ENCODE peak calls at places on chromosome 3, in nine cellular contexts. Q, W, O, V, S, K, P, G and F are unnamed samples.

GRCh38 chr3:27847697-27848096 is 125.6 kb upstream of the EOMES start:
- DNase-seq in Q (no peak), W (no peak), O (no peak), V (no peak), S (no peak), K (no peak), P (no peak), G (no peak), F (no peak)

GRCh38 chr3:30435950-30436349 is 170.5 kb upstream of the TGFBR2 start:
- DNase-seq in Q (no peak), W (no peak), O (no peak), V (no peak), S (no peak), K (no peak), P (no peak), G (no peak), F (no peak)

GRCh38 chr3:141998674-141999290 is 122.3 kb downstream of the ATP1B3 start:
- DNase-seq in Q (no peak), W (no peak), O (no peak), V (no peak), S (no peak), K (peak), P (no peak), G (peak), F (no peak)

GRCh38 chr3:150022406-150023238 is 51.9 kb upstream of the PFN2 start:
- DNase-seq in Q (no peak), W (no peak), O (no peak), V (no peak), S (peak), K (peak), P (peak), G (no peak), F (no peak)

GRCh38 chr3:72692959-72693518 is 155.2 kb downstream of the SHQ1 start:
- DNase-seq in Q (no peak), W (no peak), O (no peak), V (no peak), S (no peak), K (no peak), P (no peak), G (no peak), F (no peak)

GRCh38 chr3:164250923-164251322 is 827.4 kb downstream of the SI start:
- DNase-seq in Q (no peak), W (no peak), O (no peak), V (no peak), S (no peak), K (no peak), P (no peak), G (no peak), F (no peak)

GRCh38 chr3:114313426-114313825 is 19.6 kb downstream of the TIGIT start:
- DNase-seq in Q (no peak), W (no peak), O (no peak), V (no peak), S (no peak), K (no peak), P (no peak), G (no peak), F (no peak)

GRCh38 chr3:17678116-17678741 is 64.2 kb downstream of the TBC1D5 start:
- DNase-seq in Q (no peak), W (peak), O (no peak), V (no peak), S (no peak), K (peak), P (no peak), G (peak), F (no peak)

GRCh38 chr3:106514431-106514830 is 645.6 kb upstream of the CBLB start:
- DNase-seq in Q (no peak), W (no peak), O (no peak), V (no peak), S (no peak), K (no peak), P (no peak), G (no peak), F (no peak)

GRCh38 chr3:11643212-11644087 is at the start of gene VGLL4:
- DNase-seq in Q (peak), W (peak), O (peak), V (peak), S (peak), K (peak), P (no peak), G (peak), F (peak)

GRCh38 chr3:180802837-180803236 is 109.6 kb upstream of the FXR1 start:
- DNase-seq in Q (no peak), W (no peak), O (no peak), V (no peak), S (no peak), K (peak), P (no peak), G (peak), F (no peak)

GRCh38 chr3:195558602-195559001 is 15.5 kb upstream of the PPP1R2 start:
- DNase-seq in Q (no peak), W (peak), O (no peak), V (no peak), S (no peak), K (peak), P (no peak), G (peak), F (peak)

GRCh38 chr3:64740232-64740631 is 52.4 kb upstream of the ADAMTS9 start:
- DNase-seq in Q (no peak), W (no peak), O (no peak), V (peak), S (no peak), K (peak), P (no peak), G (peak), F (no peak)

GRCh38 chr3:58667704-58668103 is 1.1 kb upstream of the FAM3D start:
- DNase-seq in Q (no peak), W (no peak), O (no peak), V (no peak), S (no peak), K (no peak), P (no peak), G (no peak), F (no peak)

GRCh38 chr3:41418961-41419691 is 219.8 kb downstream of the CTNNB1 start:
- DNase-seq in Q (no peak), W (no peak), O (peak), V (no peak), S (no peak), K (peak), P (no peak), G (peak), F (no peak)

GRCh38 chr3:132351222-132351806 is 34.1 kb downstream of the ACP3 start:
- DNase-seq in Q (no peak), W (no peak), O (no peak), V (no peak), S (no peak), K (no peak), P (no peak), G (no peak), F (no peak)

GRCh38 chr3:179542375-179542774 is 20.4 kb upstream of the ACTL6A start:
- DNase-seq in Q (no peak), W (no peak), O (no peak), V (no peak), S (no peak), K (no peak), P (no peak), G (no peak), F (no peak)

GRCh38 chr3:23406576-23406975 is 203.4 kb downstream of the UBE2E2 start:
- DNase-seq in Q (no peak), W (no peak), O (no peak), V (no peak), S (no peak), K (no peak), P (no peak), G (peak), F (no peak)

GRCh38 chr3:46070458-46071136 is 43.3 kb upstream of the XCR1 start:
- DNase-seq in Q (no peak), W (no peak), O (no peak), V (no peak), S (no peak), K (no peak), P (no peak), G (no peak), F (no peak)

GRCh38 chr3:185029071-185029470 is 123.8 kb downstream of the C3orf70 start:
- DNase-seq in Q (no peak), W (no peak), O (no peak), V (no peak), S (no peak), K (no peak), P (no peak), G (no peak), F (no peak)

GRCh38 chr3:194344012-194344411 is 7.1 kb downstream of the CPN2 start:
- DNase-seq in Q (peak), W (no peak), O (no peak), V (peak), S (peak), K (peak), P (no peak), G (peak), F (no peak)

GRCh38 chr3:50444213-50444612 is 59.2 kb downstream of the CACNA2D2 start:
- DNase-seq in Q (no peak), W (no peak), O (no peak), V (no peak), S (no peak), K (no peak), P (no peak), G (peak), F (no peak)

GRCh38 chr3:177724020-177724638 is 526.8 kb upstream of the TBL1XR1 start:
- DNase-seq in Q (peak), W (no peak), O (no peak), V (peak), S (no peak), K (no peak), P (no peak), G (peak), F (no peak)

GRCh38 chr3:48585411-48585810 is 9.7 kb downstream of the COL7A1 start:
- DNase-seq in Q (no peak), W (no peak), O (no peak), V (no peak), S (no peak), K (no peak), P (no peak), G (no peak), F (no peak)

GRCh38 chr3:151011427-151011826 is 38.9 kb upstream of the CLRN1 start:
- DNase-seq in Q (no peak), W (peak), O (no peak), V (no peak), S (no peak), K (peak), P (no peak), G (peak), F (no peak)

GRCh38 chr3:127476936-127477335 is 113.6 kb downstream of the TPRA1 start:
- DNase-seq in Q (no peak), W (no peak), O (no peak), V (no peak), S (no peak), K (no peak), P (no peak), G (no peak), F (no peak)

GRCh38 chr3:127472506-127472905 is 118.0 kb downstream of the TPRA1 start:
- DNase-seq in Q (no peak), W (no peak), O (no peak), V (no peak), S (no peak), K (no peak), P (no peak), G (no peak), F (no peak)

GRCh38 chr3:127475364-127475763 is 115.2 kb downstream of the TPRA1 start:
- DNase-seq in Q (no peak), W (no peak), O (no peak), V (no peak), S (no peak), K (no peak), P (no peak), G (no peak), F (no peak)

GRCh38 chr3:127475975-127476374 is 114.6 kb downstream of the TPRA1 start:
- DNase-seq in Q (no peak), W (no peak), O (no peak), V (no peak), S (peak), K (no peak), P (no peak), G (no peak), F (no peak)

DNA sequence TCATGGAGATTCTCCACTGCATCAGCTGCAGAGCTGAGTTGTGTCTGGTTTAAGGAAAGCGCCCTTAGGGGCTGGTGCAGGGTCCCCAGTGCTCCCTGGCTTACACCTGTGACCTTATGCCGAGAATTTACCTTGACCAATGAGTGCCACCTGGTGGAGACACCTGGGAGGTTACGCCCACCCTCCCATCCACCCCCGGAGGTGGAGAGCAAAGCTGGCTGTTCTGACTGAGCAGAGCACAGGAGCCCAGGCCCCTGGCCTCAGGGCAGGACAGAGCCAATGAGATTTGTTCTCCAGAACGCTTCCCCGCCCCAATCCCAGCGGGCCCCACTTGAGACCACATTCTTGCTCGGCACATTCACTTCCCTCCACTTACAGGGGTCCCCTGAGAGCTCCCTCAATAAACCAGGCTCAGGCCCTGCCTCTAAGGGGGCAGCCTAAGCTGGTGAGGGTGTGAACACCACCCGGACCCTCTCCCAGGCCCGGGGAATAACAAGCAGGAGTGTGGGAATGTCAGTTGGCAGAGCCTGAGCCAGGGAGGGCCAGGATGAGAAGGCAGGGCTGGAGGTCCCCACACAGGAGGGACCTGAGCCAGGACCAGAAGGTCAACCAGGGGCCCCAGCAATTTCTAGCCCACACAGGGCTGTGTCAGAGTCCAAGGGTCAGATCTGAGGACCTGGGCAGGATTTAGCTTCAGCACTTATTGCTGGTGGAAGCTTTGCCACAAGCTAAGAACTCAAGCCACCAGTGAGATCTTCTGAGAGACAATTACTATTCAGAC is 117.1 kb downstream of the TPRA1 start:
- DNase-seq in Q (no peak), W (no peak), O (no peak), V (no peak), S (peak), K (no peak), P (no peak), G (no peak), F (no peak)
- TF ChIP-seq CTCF in Q (no peak), W (no peak), O (no peak), V (no peak), S (peak), K (no peak), P (peak), G (peak), F (peak)

GRCh38 chr3:52001443-52001974 is 5.8 kb upstream of the RPL29 start:
- DNase-seq in Q (peak), W (no peak), O (no peak), V (peak), S (peak), K (peak), P (no peak), G (peak), F (no peak)
- H3K4me3 ChIP-seq in Q (no peak), W (no peak), O (no peak), V (no peak), S (no peak), K (no peak), P (no peak), G (no peak), F (no peak)

GRCh38 chr3:157501863-157502262 is 1.4 kb downstream of the VEPH1 start:
- DNase-seq in Q (no peak), W (no peak), O (no peak), V (no peak), S (no peak), K (no peak), P (no peak), G (no peak), F (no peak)

GRCh38 chr3:157500232-157500631 is 3.0 kb downstream of the VEPH1 start:
- DNase-seq in Q (no peak), W (no peak), O (no peak), V (no peak), S (no peak), K (no peak), P (no peak), G (no peak), F (no peak)

GRCh38 chr3:157495846-157496245 is 7.4 kb downstream of the VEPH1 start:
- DNase-seq in Q (no peak), W (no peak), O (no peak), V (no peak), S (no peak), K (no peak), P (no peak), G (no peak), F (no peak)

GRCh38 chr3:157498374-157498773 is 4.8 kb downstream of the VEPH1 start:
- DNase-seq in Q (no peak), W (no peak), O (no peak), V (no peak), S (no peak), K (no peak), P (no peak), G (no peak), F (no peak)

DNA sequence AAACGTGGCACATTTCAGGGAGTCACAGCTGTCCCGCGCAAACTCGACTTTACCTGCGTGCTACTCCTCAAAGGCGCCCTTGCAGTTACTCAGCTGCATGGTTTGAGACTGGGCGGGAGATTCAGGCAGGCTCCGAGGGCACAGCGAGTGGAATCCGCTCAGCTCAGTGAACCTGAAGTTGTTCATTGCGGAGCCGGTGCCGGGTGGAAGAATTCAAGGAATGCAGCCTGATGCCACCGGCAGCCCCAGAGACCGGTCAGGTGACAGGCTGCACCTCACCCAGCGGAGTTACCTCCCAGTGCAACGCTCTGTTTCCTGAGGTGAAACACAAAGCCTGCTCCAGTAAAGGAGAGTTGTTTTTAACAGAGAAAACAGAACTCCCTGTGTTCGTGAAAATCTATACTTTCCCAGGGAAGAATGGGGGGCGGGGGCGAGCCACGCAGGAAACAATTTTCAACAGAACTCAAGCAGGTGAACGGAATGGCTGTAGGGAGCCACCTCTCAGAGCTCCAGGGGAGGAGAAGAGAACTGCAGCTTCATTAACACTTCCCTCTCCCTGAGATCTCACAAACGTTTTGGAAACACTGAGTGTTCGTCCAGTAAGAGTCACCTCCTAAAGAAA is 3.8 kb downstream of the VEPH1 start:
- DNase-seq in Q (no peak), W (no peak), O (no peak), V (peak), S (no peak), K (no peak), P (no peak), G (peak), F (no peak)
- TF ChIP-seq CTCF in Q (peak), W (no peak), O (peak), V (no peak), S (no peak), K (no peak), P (no peak), G (no peak), F (no peak)

GRCh38 chr3:160778480-160778879 is 22.4 kb downstream of the PPM1L start:
- DNase-seq in Q (no peak), W (no peak), O (no peak), V (no peak), S (no peak), K (no peak), P (no peak), G (no peak), F (no peak)
- H3K4me3 ChIP-seq in Q (no peak), W (no peak), O (no peak), V (no peak), S (no peak), K (no peak), P (no peak), G (no peak), F (no peak)

GRCh38 chr3:108497271-108497670 is 13.1 kb downstream of the MYH15 start:
- DNase-seq in Q (no peak), W (no peak), O (no peak), V (no peak), S (no peak), K (no peak), P (no peak), G (no peak), F (no peak)

GRCh38 chr3:108495717-108496116 is 14.7 kb downstream of the MYH15 start:
- DNase-seq in Q (no peak), W (no peak), O (no peak), V (no peak), S (no peak), K (no peak), P (no peak), G (no peak), F (no peak)

GRCh38 chr3:108501538-108501937 is 8.9 kb downstream of the MYH15 start:
- DNase-seq in Q (no peak), W (no peak), O (no peak), V (no peak), S (no peak), K (no peak), P (no peak), G (no peak), F (no peak)

GRCh38 chr3:108503722-108504121 is 6.7 kb downstream of the MYH15 start:
- DNase-seq in Q (no peak), W (no peak), O (no peak), V (no peak), S (no peak), K (no peak), P (no peak), G (no peak), F (no peak)

DNA sequence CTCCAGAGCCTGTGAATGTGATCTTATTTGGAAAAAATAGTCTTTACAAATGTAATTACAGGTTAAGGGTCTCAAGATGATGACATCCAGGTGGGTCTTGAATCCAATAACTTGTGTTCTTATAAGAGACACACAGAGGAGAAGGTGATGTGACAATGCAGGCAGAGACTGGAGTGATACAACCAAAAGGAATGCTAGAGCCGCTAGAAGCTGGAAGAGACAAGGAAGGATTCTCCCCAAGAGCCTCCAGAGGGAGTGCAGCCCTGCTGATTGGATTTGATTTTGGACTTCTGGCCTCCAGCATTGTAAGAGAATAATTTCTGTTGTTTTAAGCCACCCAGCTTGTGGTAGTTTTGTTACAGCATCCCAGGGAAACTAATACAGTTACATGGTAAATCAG is 9.7 kb downstream of the MYH15 start:
- DNase-seq in Q (no peak), W (no peak), O (no peak), V (no peak), S (no peak), K (no peak), P (no peak), G (no peak), F (no peak)
- TF ChIP-seq CTCF in Q (no peak), W (peak), O (no peak), V (no peak), S (no peak), K (no peak), P (no peak), G (no peak), F (no peak)

GRCh38 chr3:127136024-127136600 is 56.8 kb upstream of the PRR23E start:
- DNase-seq in Q (no peak), W (no peak), O (no peak), V (no peak), S (no peak), K (no peak), P (no peak), G (no peak), F (no peak)
- H3K4me3 ChIP-seq in Q (no peak), W (no peak), O (no peak), V (peak), S (peak), K (no peak), P (no peak), G (no peak), F (no peak)

DNA sequence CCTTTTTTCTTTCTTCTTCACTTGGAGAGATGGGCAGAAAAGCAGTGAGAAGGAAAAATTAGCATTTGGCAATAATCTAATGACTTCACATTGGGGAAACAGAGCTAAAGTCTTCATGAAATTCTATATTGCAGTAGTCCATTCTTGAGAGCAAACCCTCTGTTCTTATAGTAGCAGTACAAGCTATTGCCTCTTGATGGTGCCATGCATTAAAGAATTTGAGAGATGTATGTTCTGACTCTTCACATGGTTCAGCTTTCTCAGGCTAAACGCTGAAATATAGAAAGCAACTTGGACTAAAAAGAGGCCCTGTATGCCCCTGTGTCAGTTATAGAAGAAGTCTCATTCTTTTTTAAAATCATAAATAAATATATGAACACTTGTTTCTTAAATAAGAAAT is 36.0 kb downstream of the PHLDB2 start:
- DNase-seq in Q (no peak), W (no peak), O (no peak), V (no peak), S (no peak), K (peak), P (no peak), G (peak), F (no peak)
- TF ChIP-seq CTCF in Q (peak), W (peak), O (peak), V (no peak), S (peak), K (peak), P (peak), G (peak), F (peak)

GRCh38 chr3:54008099-54008498 is 114.3 kb upstream of the CACNA2D3 start:
- DNase-seq in Q (no peak), W (no peak), O (no peak), V (no peak), S (no peak), K (no peak), P (no peak), G (peak), F (no peak)
- H3K4me3 ChIP-seq in Q (no peak), W (no peak), O (no peak), V (no peak), S (no peak), K (no peak), P (no peak), G (no peak), F (no peak)